ENCODE peak calls at places on chromosomes 1 and 21, in nine cellular contexts. One of them, this sample, is unnamed.

GRCh38 chr1:206495493-206496046 is 11.8 kb upstream of the RASSF5 start:
- ATAC-seq in heart right ventricle: no peak
- ATAC-seq in lung: no peak
- ATAC-seq in psoas muscle: no peak
- ATAC-seq in Panc1: no peak
- ATAC-seq in heart left ventricle: no peak
- ATAC-seq in left lung: no peak
- ATAC-seq in CD8-positive, alpha-beta T cell: no peak
- ATAC-seq in lower lobe of right lung: no peak
- ATAC-seq in this sample: no peak

GRCh38 chr1:86779308-86780191 is 75.2 kb downstream of the SH3GLB1 start:
- ATAC-seq in heart right ventricle: no peak
- ATAC-seq in lower lobe of right lung: peak; percentile 73
- ATAC-seq in heart left ventricle: no peak
- ATAC-seq in lung: peak; percentile 42
- ATAC-seq in Panc1: peak; percentile 57
- ATAC-seq in CD8-positive, alpha-beta T cell: no peak
- ATAC-seq in psoas muscle: peak; percentile 53
- ATAC-seq in left lung: peak; percentile 80
- ATAC-seq in this sample: no peak

GRCh38 chr1:167601442-167602380 is 28.3 kb upstream of the RCSD1 start:
- ATAC-seq in psoas muscle: peak; percentile 32
- ATAC-seq in lung: peak; percentile 83
- ATAC-seq in lower lobe of right lung: peak; percentile 90
- ATAC-seq in heart left ventricle: peak; percentile 83
- ATAC-seq in Panc1: peak; percentile 13
- ATAC-seq in left lung: peak; percentile 88
- ATAC-seq in CD8-positive, alpha-beta T cell: no peak
- ATAC-seq in heart right ventricle: peak; percentile 66
- ATAC-seq in this sample: peak; percentile 54

GRCh38 chr1:77538956-77539509 is 143.4 kb downstream of the ZZZ3 start:
- ATAC-seq in lung: peak; percentile 56
- ATAC-seq in CD8-positive, alpha-beta T cell: no peak
- ATAC-seq in psoas muscle: peak; percentile 62
- ATAC-seq in left lung: peak; percentile 57
- ATAC-seq in lower lobe of right lung: peak; percentile 26
- ATAC-seq in heart left ventricle: peak; percentile 64
- ATAC-seq in Panc1: peak; percentile 79
- ATAC-seq in heart right ventricle: peak; percentile 69
- ATAC-seq in this sample: peak; percentile 78

GRCh38 chr1:42335809-42336518 is 929 bp upstream of the FOXJ3 start:
- ATAC-seq in lung: peak; percentile 1
- ATAC-seq in heart left ventricle: no peak
- ATAC-seq in heart right ventricle: no peak
- ATAC-seq in left lung: peak; percentile 24
- ATAC-seq in lower lobe of right lung: peak; percentile 57
- ATAC-seq in CD8-positive, alpha-beta T cell: no peak
- ATAC-seq in Panc1: peak; percentile 9
- ATAC-seq in psoas muscle: peak; percentile 1
- ATAC-seq in this sample: peak; percentile 5

GRCh38 chr21:9008636-9009035 is 1512.7 kb upstream of the TPTE start:
- ATAC-seq in Panc1: no peak
- ATAC-seq in lower lobe of right lung: no peak
- ATAC-seq in left lung: no peak
- ATAC-seq in psoas muscle: no peak
- ATAC-seq in heart left ventricle: peak; percentile 52
- ATAC-seq in heart right ventricle: no peak
- ATAC-seq in CD8-positive, alpha-beta T cell: no peak
- ATAC-seq in lung: no peak
- ATAC-seq in this sample: no peak

GRCh38 chr1:235763962-235764361 is 102.7 kb downstream of the LYST start:
- ATAC-seq in lower lobe of right lung: no peak
- ATAC-seq in left lung: no peak
- ATAC-seq in psoas muscle: no peak
- ATAC-seq in lung: no peak
- ATAC-seq in heart right ventricle: no peak
- ATAC-seq in Panc1: no peak
- ATAC-seq in heart left ventricle: no peak
- ATAC-seq in CD8-positive, alpha-beta T cell: peak; percentile 29
- ATAC-seq in this sample: no peak

GRCh38 chr21:40846566-40847411 is at the start of gene DSCAM:
- ATAC-seq in heart left ventricle: no peak
- ATAC-seq in Panc1: peak; percentile 56
- ATAC-seq in lower lobe of right lung: peak; percentile 47
- ATAC-seq in left lung: peak; percentile 31
- ATAC-seq in psoas muscle: no peak
- ATAC-seq in lung: no peak
- ATAC-seq in CD8-positive, alpha-beta T cell: no peak
- ATAC-seq in heart right ventricle: no peak
- ATAC-seq in this sample: no peak

GRCh38 chr1:209370616-209371015 is 212.9 kb upstream of the CAMK1G start:
- ATAC-seq in left lung: no peak
- ATAC-seq in CD8-positive, alpha-beta T cell: no peak
- ATAC-seq in heart left ventricle: no peak
- ATAC-seq in lower lobe of right lung: no peak
- ATAC-seq in heart right ventricle: no peak
- ATAC-seq in Panc1: no peak
- ATAC-seq in psoas muscle: no peak
- ATAC-seq in lung: no peak
- ATAC-seq in this sample: no peak

GRCh38 chr1:15786581-15786980 is 20.9 kb downstream of the UQCRHL start:
- ATAC-seq in heart left ventricle: peak; percentile 63
- ATAC-seq in lung: no peak
- ATAC-seq in Panc1: no peak
- ATAC-seq in CD8-positive, alpha-beta T cell: no peak
- ATAC-seq in psoas muscle: peak; percentile 53
- ATAC-seq in lower lobe of right lung: peak; percentile 20
- ATAC-seq in left lung: peak; percentile 38
- ATAC-seq in heart right ventricle: peak; percentile 73
- ATAC-seq in this sample: no peak

GRCh38 chr1:109634771-109635750 is 15.4 kb downstream of the AMPD2 start:
- ATAC-seq in heart right ventricle: no peak
- ATAC-seq in Panc1: no peak
- ATAC-seq in CD8-positive, alpha-beta T cell: peak; percentile 68
- ATAC-seq in lung: no peak
- ATAC-seq in lower lobe of right lung: no peak
- ATAC-seq in psoas muscle: no peak
- ATAC-seq in left lung: no peak
- ATAC-seq in heart left ventricle: no peak
- ATAC-seq in this sample: no peak

GRCh38 chr1:154148787-154149186 is 6.1 kb downstream of the NUP210L start:
- ATAC-seq in heart left ventricle: no peak
- ATAC-seq in left lung: peak; percentile 45
- ATAC-seq in heart right ventricle: no peak
- ATAC-seq in psoas muscle: no peak
- ATAC-seq in lung: no peak
- ATAC-seq in Panc1: no peak
- ATAC-seq in CD8-positive, alpha-beta T cell: no peak
- ATAC-seq in lower lobe of right lung: no peak
- ATAC-seq in this sample: no peak

GRCh38 chr1:212970085-212970484 is 19.7 kb downstream of the VASH2 start:
- ATAC-seq in heart right ventricle: no peak
- ATAC-seq in psoas muscle: peak; percentile 59
- ATAC-seq in heart left ventricle: no peak
- ATAC-seq in Panc1: no peak
- ATAC-seq in lower lobe of right lung: peak; percentile 61
- ATAC-seq in lung: no peak
- ATAC-seq in left lung: peak; percentile 38
- ATAC-seq in CD8-positive, alpha-beta T cell: no peak
- ATAC-seq in this sample: no peak

GRCh38 chr1:212968385-212968863 is 18.1 kb downstream of the VASH2 start:
- ATAC-seq in heart right ventricle: no peak
- ATAC-seq in lower lobe of right lung: no peak
- ATAC-seq in heart left ventricle: no peak
- ATAC-seq in left lung: no peak
- ATAC-seq in psoas muscle: no peak
- ATAC-seq in lung: no peak
- ATAC-seq in CD8-positive, alpha-beta T cell: no peak
- ATAC-seq in Panc1: no peak
- ATAC-seq in this sample: no peak

GRCh38 chr1:212966619-212967018 is 16.3 kb downstream of the VASH2 start:
- ATAC-seq in psoas muscle: no peak
- ATAC-seq in left lung: no peak
- ATAC-seq in Panc1: no peak
- ATAC-seq in lower lobe of right lung: no peak
- ATAC-seq in heart right ventricle: no peak
- ATAC-seq in heart left ventricle: no peak
- ATAC-seq in CD8-positive, alpha-beta T cell: no peak
- ATAC-seq in lung: no peak
- ATAC-seq in this sample: no peak

GRCh38 chr1:212971312-212971711 is 21.0 kb downstream of the VASH2 start:
- ATAC-seq in CD8-positive, alpha-beta T cell: no peak
- ATAC-seq in heart right ventricle: no peak
- ATAC-seq in left lung: peak; percentile 96
- ATAC-seq in lower lobe of right lung: peak; percentile 96
- ATAC-seq in lung: peak; percentile 56
- ATAC-seq in heart left ventricle: no peak
- ATAC-seq in psoas muscle: no peak
- ATAC-seq in Panc1: no peak
- ATAC-seq in this sample: no peak

DNA sequence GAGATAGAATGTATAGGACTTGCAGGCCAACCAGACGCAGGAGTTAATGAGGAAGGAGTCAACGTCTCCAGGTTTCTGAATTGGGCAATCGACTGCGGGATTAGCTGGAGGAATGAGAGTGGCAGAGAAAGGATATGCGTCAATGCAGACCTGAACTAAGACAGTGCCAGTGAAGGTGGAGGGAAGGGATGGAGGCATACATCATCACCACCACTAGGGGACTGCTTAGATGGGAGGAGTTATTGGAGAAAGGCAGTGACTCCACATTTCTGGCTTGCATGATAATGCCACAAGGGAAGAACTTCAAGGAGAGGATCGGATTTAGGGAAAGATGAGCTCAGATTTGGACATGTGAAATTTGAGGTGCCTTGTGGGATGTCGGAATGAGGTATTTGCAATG is 17.4 kb downstream of the VASH2 start:
- ATAC-seq in Panc1: peak; percentile 89
- ATAC-seq in lower lobe of right lung: no peak
- ATAC-seq in CD8-positive, alpha-beta T cell: no peak
- ATAC-seq in psoas muscle: peak; percentile 30
- ATAC-seq in left lung: no peak
- ATAC-seq in heart right ventricle: no peak
- ATAC-seq in heart left ventricle: no peak
- ATAC-seq in lung: no peak
- ATAC-seq in this sample: no peak
- TF ChIP-seq CTCF in Panc1: no peak
- TF ChIP-seq CTCF in lower lobe of right lung: peak; percentile 36
- TF ChIP-seq CTCF in CD8-positive, alpha-beta T cell: no peak
- TF ChIP-seq CTCF in psoas muscle: peak; percentile 34
- TF ChIP-seq CTCF in left lung: peak; percentile 12
- TF ChIP-seq CTCF in heart right ventricle: no peak
- TF ChIP-seq CTCF in heart left ventricle: peak; percentile 17
- TF ChIP-seq CTCF in lung: no peak
- TF ChIP-seq CTCF in this sample: no peak

GRCh38 chr1:222697203-222697602 is 15.1 kb downstream of the AIDA start:
- ATAC-seq in heart left ventricle: no peak
- ATAC-seq in heart right ventricle: no peak
- ATAC-seq in left lung: no peak
- ATAC-seq in psoas muscle: no peak
- ATAC-seq in lung: no peak
- ATAC-seq in lower lobe of right lung: no peak
- ATAC-seq in CD8-positive, alpha-beta T cell: no peak
- ATAC-seq in Panc1: no peak
- ATAC-seq in this sample: no peak
- H3K4me1 ChIP-seq in heart left ventricle: no peaks in the 10 kb centered on the region
- H3K4me1 ChIP-seq in heart right ventricle: peaks cover 7% of the 10 kb centered on the region
- H3K4me1 ChIP-seq in left lung: no peaks in the 10 kb centered on the region
- H3K4me1 ChIP-seq in psoas muscle: no peaks in the 10 kb centered on the region
- H3K4me1 ChIP-seq in lung: no peaks in the 10 kb centered on the region
- H3K4me1 ChIP-seq in lower lobe of right lung: no peaks in the 10 kb centered on the region
- H3K4me1 ChIP-seq in CD8-positive, alpha-beta T cell: no peaks in the 10 kb centered on the region
- H3K4me1 ChIP-seq in Panc1: no peaks in the 10 kb centered on the region
- H3K4me1 ChIP-seq in this sample: no peaks in the 10 kb centered on the region

GRCh38 chr1:201377611-201378092 is at the start of gene TNNT2:
- ATAC-seq in Panc1: no peak
- ATAC-seq in CD8-positive, alpha-beta T cell: no peak
- ATAC-seq in lung: no peak
- ATAC-seq in left lung: no peak
- ATAC-seq in psoas muscle: no peak
- ATAC-seq in heart left ventricle: peak; percentile 69
- ATAC-seq in heart right ventricle: peak; percentile 69
- ATAC-seq in lower lobe of right lung: no peak
- ATAC-seq in this sample: no peak

GRCh38 chr1:201374376-201374775 is 3.1 kb downstream of the TNNT2 start:
- ATAC-seq in left lung: no peak
- ATAC-seq in lower lobe of right lung: no peak
- ATAC-seq in lung: no peak
- ATAC-seq in heart left ventricle: peak; percentile 0
- ATAC-seq in CD8-positive, alpha-beta T cell: no peak
- ATAC-seq in Panc1: no peak
- ATAC-seq in psoas muscle: no peak
- ATAC-seq in heart right ventricle: peak; percentile 1
- ATAC-seq in this sample: no peak

GRCh38 chr1:201376107-201376463 is 1.4 kb downstream of the TNNT2 start:
- ATAC-seq in heart left ventricle: no peak
- ATAC-seq in heart right ventricle: no peak
- ATAC-seq in lung: no peak
- ATAC-seq in psoas muscle: no peak
- ATAC-seq in lower lobe of right lung: no peak
- ATAC-seq in CD8-positive, alpha-beta T cell: no peak
- ATAC-seq in left lung: no peak
- ATAC-seq in Panc1: no peak
- ATAC-seq in this sample: no peak

GRCh38 chr1:201376464-201377374 is 761 bp downstream of the TNNT2 start:
- ATAC-seq in lung: no peak
- ATAC-seq in left lung: no peak
- ATAC-seq in lower lobe of right lung: peak; percentile 24
- ATAC-seq in heart right ventricle: peak; percentile 0
- ATAC-seq in heart left ventricle: no peak
- ATAC-seq in psoas muscle: no peak
- ATAC-seq in CD8-positive, alpha-beta T cell: no peak
- ATAC-seq in Panc1: no peak
- ATAC-seq in this sample: no peak

DNA sequence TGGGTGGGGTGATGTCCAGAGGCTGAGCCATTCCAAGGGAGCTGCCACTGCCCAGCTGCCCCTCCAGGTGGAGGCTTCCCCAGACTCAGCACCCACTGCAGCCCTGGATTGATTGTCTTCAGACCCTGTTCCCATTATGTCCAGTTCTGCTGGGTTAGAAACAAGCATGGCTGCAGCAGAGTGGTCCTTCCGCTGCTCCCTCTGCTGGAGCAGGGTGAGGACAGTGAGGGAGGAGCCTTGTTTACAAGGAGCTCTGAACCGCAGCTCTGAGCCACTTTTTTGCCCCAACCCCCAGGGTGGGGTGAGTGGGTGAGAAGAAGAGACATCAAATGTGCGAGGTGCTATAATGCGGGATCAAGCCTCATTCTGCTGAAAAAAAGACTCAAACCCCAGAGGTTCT is 2.3 kb downstream of the TNNT2 start:
- ATAC-seq in CD8-positive, alpha-beta T cell: no peak
- ATAC-seq in Panc1: no peak
- ATAC-seq in psoas muscle: no peak
- ATAC-seq in left lung: no peak
- ATAC-seq in heart right ventricle: no peak
- ATAC-seq in lung: no peak
- ATAC-seq in heart left ventricle: no peak
- ATAC-seq in lower lobe of right lung: no peak
- ATAC-seq in this sample: no peak
- TF ChIP-seq CTCF in CD8-positive, alpha-beta T cell: no peak
- TF ChIP-seq CTCF in Panc1: no peak
- TF ChIP-seq CTCF in psoas muscle: no peak
- TF ChIP-seq CTCF in left lung: no peak
- TF ChIP-seq CTCF in heart right ventricle: no peak
- TF ChIP-seq CTCF in lung: no peak
- TF ChIP-seq CTCF in heart left ventricle: peak; percentile 22
- TF ChIP-seq CTCF in lower lobe of right lung: no peak
- TF ChIP-seq CTCF in this sample: no peak

GRCh38 chr1:164773146-164773545 is 214.2 kb downstream of the PBX1 start:
- ATAC-seq in left lung: no peak
- ATAC-seq in heart right ventricle: no peak
- ATAC-seq in psoas muscle: peak; percentile 42
- ATAC-seq in heart left ventricle: no peak
- ATAC-seq in lower lobe of right lung: no peak
- ATAC-seq in lung: no peak
- ATAC-seq in CD8-positive, alpha-beta T cell: no peak
- ATAC-seq in Panc1: no peak
- ATAC-seq in this sample: no peak
- H3K4me1 ChIP-seq in left lung: peaks cover 19% of the 10 kb centered on the region
- H3K4me1 ChIP-seq in heart right ventricle: peaks cover 60% of the 10 kb centered on the region
- H3K4me1 ChIP-seq in psoas muscle: peaks cover 54% of the 10 kb centered on the region
- H3K4me1 ChIP-seq in heart left ventricle: peaks cover 22% of the 10 kb centered on the region
- H3K4me1 ChIP-seq in lower lobe of right lung: peaks cover 51% of the 10 kb centered on the region
- H3K4me1 ChIP-seq in lung: peaks cover 11% of the 10 kb centered on the region
- H3K4me1 ChIP-seq in CD8-positive, alpha-beta T cell: no peaks in the 10 kb centered on the region
- H3K4me1 ChIP-seq in Panc1: no peaks in the 10 kb centered on the region
- H3K4me1 ChIP-seq in this sample: peaks cover 32% of the 10 kb centered on the region

This sample was measured in gastroesophageal sphincter.